ENCODE peak calls at places on chromosomes 2 and 18, in four cellular contexts. B is left ventricle myocardium inferior, C is uterus, W is cardiac muscle cell. E is an unnamed sample.

GRCh38 chr2:235066895-235067294 is 115.1 kb downstream of the SH3BP4 start:
- DNase-seq in B (no peak), W (peak), C (no peak), E (no peak)

GRCh38 chr2:11752906-11753305 is 6.5 kb downstream of the LPIN1 start:
- DNase-seq in C (no peak), W (peak), B (no peak), E (no peak)

GRCh38 chr2:206176128-206176527 is 16.4 kb downstream of the EEF1B2 start:
- DNase-seq in B (no peak), W (no peak), C (no peak), E (no peak)

GRCh38 chr2:151408788-151409600 is 708 bp upstream of the RIF1 start:
- DNase-seq in C (no peak), B (no peak), W (no peak), E (no peak)

GRCh38 chr2:71856709-71857525 is 290.7 kb downstream of the CYP26B1 start:
- DNase-seq in B (no peak), W (peak), C (no peak), E (no peak)

GRCh38 chr2:186460465-186460864 is 25.6 kb upstream of the ZC3H15 start:
- DNase-seq in C (no peak), B (no peak), W (peak), E (no peak)

GRCh38 chr2:207061181-207061580 is 104.6 kb downstream of the KLF7 start:
- DNase-seq in B (no peak), C (no peak), W (no peak), E (no peak)

GRCh38 chr18:28189400-28190239 is 12.7 kb upstream of the CDH2 start:
- DNase-seq in C (no peak), B (no peak), W (peak), E (no peak)

GRCh38 chr2:69933839-69934613 is 19.1 kb downstream of the MXD1 start:
- DNase-seq in W (no peak), B (no peak), C (no peak), E (no peak)

GRCh38 chr2:212732860-212733259 is 194.3 kb upstream of the ERBB4 start:
- DNase-seq in C (no peak), B (no peak), W (no peak), E (no peak)

GRCh38 chr18:76208632-76209308 is 286.3 kb downstream of the ZNF516 start:
- DNase-seq in C (no peak), W (peak), B (no peak), E (no peak)

GRCh38 chr18:75216926-75217303 is 6.3 kb downstream of the TSHZ1 start:
- DNase-seq in C (no peak), B (no peak), W (no peak), E (no peak)

GRCh38 chr18:48728204-48728833 is 189.5 kb downstream of the CTIF start:
- DNase-seq in B (no peak), C (no peak), W (no peak), E (peak)

GRCh38 chr18:13070460-13070859 is 79.3 kb downstream of the CEP192 start:
- DNase-seq in W (no peak), B (peak), C (no peak), E (no peak)

GRCh38 chr2:129922571-129923264 is 56.7 kb upstream of the RAB6C start:
- DNase-seq in W (no peak), B (no peak), C (no peak), E (no peak)

GRCh38 chr18:11960743-11961380 is 20.4 kb upstream of the IMPA2 start:
- DNase-seq in B (no peak), C (no peak), W (no peak), E (no peak)

GRCh38 chr2:96683972-96684820 is 41.6 kb downstream of the FER1L5 start:
- DNase-seq in W (no peak), B (no peak), C (no peak), E (no peak)

GRCh38 chr2:88638743-88639142 is 11.5 kb upstream of the EIF2AK3 start:
- DNase-seq in W (no peak), B (no peak), C (no peak), E (no peak)

GRCh38 chr18:31252522-31252921 is 65.4 kb upstream of the DSG1 start:
- DNase-seq in B (no peak), C (no peak), W (no peak), E (no peak)
- H3K27ac ChIP-seq in B (no peak), C (no peak), W (no peak), E (no peak)

DNA sequence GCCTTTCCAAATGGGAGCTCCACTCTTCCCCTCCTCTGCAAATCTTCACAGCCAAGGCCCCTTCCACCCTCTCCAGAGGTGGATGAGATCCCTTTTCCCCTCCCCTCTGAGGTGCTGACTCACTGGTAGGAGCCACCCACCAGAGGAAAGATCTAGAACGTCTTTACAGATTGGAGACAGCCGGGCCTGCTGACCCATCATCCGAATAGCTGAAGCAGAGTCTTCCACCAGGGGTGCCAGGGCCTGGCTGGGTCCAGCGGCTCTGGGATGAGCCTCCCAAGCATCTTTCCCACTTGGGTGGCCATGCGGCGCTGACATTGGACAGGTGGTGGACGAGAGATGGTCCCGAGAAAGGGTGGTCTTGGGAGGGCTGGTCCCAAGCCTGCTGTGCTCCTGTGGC is 9.0 kb downstream of the ERFE start:
- DNase-seq in B (peak), W (no peak), C (no peak), E (no peak)
- H3K27ac ChIP-seq in B (no peak), W (no peak), C (no peak), E (no peak)

GRCh38 chr2:68800517-68800916 is 65.9 kb downstream of the ARHGAP25 start:
- DNase-seq in B (no peak), C (no peak), W (no peak), E (no peak)
- H3K27ac ChIP-seq in B (no peak), C (no peak), W (no peak), E (no peak)

GRCh38 chr2:37148325-37148724 is 8.5 kb downstream of the EIF2AK2 start:
- DNase-seq in C (no peak), W (no peak), B (no peak), E (no peak)
- H3K27ac ChIP-seq in C (no peak), W (no peak), B (no peak), E (no peak)

DNA sequence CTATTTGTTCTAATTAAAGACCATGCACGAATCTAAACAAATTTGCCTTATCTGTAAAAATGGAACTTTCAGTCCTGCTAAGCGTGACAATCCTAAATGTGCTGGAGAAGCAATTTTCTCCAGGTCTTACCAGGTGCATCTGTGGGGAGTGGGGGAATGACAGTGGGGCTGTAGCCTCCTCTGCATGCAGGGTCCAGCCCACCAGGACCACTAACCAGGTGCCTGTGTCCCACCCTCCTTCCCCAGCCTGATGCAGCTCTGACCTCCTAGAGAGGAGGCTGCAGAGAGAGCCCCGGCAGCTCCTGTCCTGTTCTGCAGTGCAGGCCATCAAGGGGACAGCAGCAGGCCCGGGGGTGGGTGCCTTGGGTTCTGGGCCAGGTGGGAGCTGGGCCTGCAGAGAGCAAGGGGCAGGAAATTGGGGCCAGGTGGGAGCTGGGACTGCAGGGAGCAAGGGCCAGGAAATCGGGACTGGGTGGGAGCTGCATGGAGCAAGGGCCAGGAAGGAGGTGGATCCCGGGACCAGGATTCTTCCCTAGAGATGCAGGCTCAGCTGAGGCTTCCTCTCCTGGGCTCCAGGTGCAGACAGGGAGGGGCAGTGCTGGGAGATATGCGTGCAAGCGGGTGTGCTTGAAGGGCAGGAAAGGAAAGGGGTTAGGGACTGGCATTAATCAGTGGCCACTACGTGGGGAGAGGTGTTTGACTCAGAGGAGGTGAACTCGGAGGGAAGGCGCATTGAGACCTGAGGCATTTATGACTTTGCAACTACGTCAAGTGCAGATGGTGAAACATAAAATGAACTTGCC is 185.3 kb downstream of the ANKRD30B start:
- DNase-seq in W (no peak), C (no peak), B (no peak), E (no peak)
- H3K27ac ChIP-seq in W (no peak), C (no peak), B (no peak), E (no peak)

DNA sequence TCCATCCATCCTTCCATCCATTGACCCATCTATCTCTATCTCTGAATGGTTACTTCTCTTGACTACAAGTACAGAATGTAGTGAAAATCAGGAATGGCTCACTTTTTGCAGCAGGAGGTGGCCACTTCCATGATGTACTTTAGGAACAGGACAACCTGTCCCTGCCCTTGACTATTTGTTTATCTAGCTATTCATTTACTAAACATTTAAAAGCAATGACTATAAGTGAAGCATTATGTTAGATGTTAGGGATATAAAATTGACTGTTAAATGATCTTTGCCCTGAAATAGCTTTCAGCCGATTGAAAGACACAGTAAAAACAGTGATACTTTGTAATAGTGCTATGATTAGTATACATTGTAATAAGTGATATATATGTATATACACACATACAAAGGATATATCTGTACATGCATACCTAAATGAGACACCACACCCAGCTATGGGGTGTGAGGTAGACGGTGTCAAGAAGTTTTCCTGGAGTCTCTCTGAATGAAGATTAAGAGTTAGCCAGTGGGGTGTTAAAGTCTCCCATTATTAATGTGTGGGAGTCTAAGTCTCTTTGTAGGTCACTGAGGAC is 68.5 kb downstream of the C18orf54 start:
- DNase-seq in C (no peak), B (no peak), W (no peak), E (no peak)
- H3K27ac ChIP-seq in C (no peak), B (no peak), W (no peak), E (no peak)